ENCODE peak calls at places on chromosomes 1 and 21, in six cellular contexts. V is K562, X is Peyer's patch, Y is OCI-LY7, W is mucosa of descending colon, C is IMR-90. O is an unnamed sample.
A peak's percentile ranks its signal among the peaks of the same experiment; 100 is the strongest.

GRCh38 chr21:45363921-45364463 is 41.0 kb upstream of the COL18A1 start:
- DNase-seq in C (peak; percentile 99), Y (no peak), X (peak; percentile 26), W (peak; percentile 73), V (peak; percentile 76), O (no peak)

GRCh38 chr1:53899206-53899628 is 5.2 kb downstream of the DIO1 start:
- DNase-seq in C (peak; percentile 69), X (no peak), V (no peak), Y (no peak), W (no peak), O (no peak)

GRCh38 chr1:109877320-109877771 is 33.3 kb upstream of the CSF1 start:
- DNase-seq in V (peak; percentile 47), X (no peak), W (peak; percentile 68), Y (no peak), C (peak; percentile 94), O (no peak)

GRCh38 chr1:210754931-210755670 is 378.8 kb downstream of the KCNH1 start:
- DNase-seq in Y (no peak), C (no peak), X (no peak), W (no peak), V (no peak), O (no peak)

GRCh38 chr1:67476906-67477305 is 46.7 kb upstream of the SERBP1 start:
- DNase-seq in C (no peak), X (no peak), Y (no peak), V (no peak), W (no peak), O (no peak)

GRCh38 chr1:108880850-108881249 is 4.1 kb downstream of the GPSM2 start:
- DNase-seq in C (peak; percentile 23), W (no peak), X (no peak), Y (no peak), V (no peak), O (no peak)

GRCh38 chr1:212477680-212478466 is 45.2 kb downstream of the NENF start:
- DNase-seq in W (no peak), V (no peak), C (no peak), Y (no peak), X (no peak), O (peak; percentile 17)

GRCh38 chr1:7220712-7221252 is 435.5 kb downstream of the CAMTA1 start:
- DNase-seq in W (peak; percentile 15), Y (no peak), C (no peak), X (no peak), V (no peak), O (no peak)

GRCh38 chr21:28922368-28922767 is 70.3 kb downstream of the LTN1 start:
- DNase-seq in V (no peak), C (no peak), W (no peak), Y (no peak), X (no peak), O (no peak)

GRCh38 chr1:116127848-116128540 is 16.8 kb downstream of the MAB21L3 start:
- DNase-seq in W (no peak), V (no peak), C (no peak), X (no peak), Y (no peak), O (no peak)

GRCh38 chr1:98794196-98794886 is 132.8 kb downstream of the SNX7 start:
- DNase-seq in C (peak; percentile 72), V (peak; percentile 19), X (peak; percentile 33), W (no peak), Y (peak; percentile 58), O (peak; percentile 60)

GRCh38 chr1:114334297-114334696 is 176.7 kb downstream of the TRIM33 start:
- DNase-seq in V (no peak), W (no peak), Y (no peak), X (no peak), C (no peak), O (no peak)

GRCh38 chr1:95039360-95040031 is 33.3 kb downstream of the ALG14 start:
- DNase-seq in C (peak; percentile 36), V (no peak), X (no peak), W (no peak), Y (no peak), O (no peak)

GRCh38 chr1:95040032-95040525 is 32.7 kb downstream of the ALG14 start:
- DNase-seq in X (no peak), V (no peak), W (no peak), Y (no peak), C (no peak), O (no peak)

GRCh38 chr1:95043141-95043980 is 29.4 kb downstream of the ALG14 start:
- DNase-seq in Y (peak; percentile 83), W (peak; percentile 73), X (peak; percentile 81), V (peak; percentile 77), C (peak; percentile 86), O (peak; percentile 55)

GRCh38 chr1:95041491-95042165 is 31.1 kb downstream of the ALG14 start:
- DNase-seq in X (no peak), V (peak; percentile 19), Y (peak; percentile 57), W (no peak), C (peak; percentile 92), O (no peak)

GRCh38 chr1:95042286-95042685 is 30.5 kb downstream of the ALG14 start:
- DNase-seq in W (no peak), X (no peak), V (no peak), Y (no peak), C (peak; percentile 32), O (no peak)
- H3K4me3 ChIP-seq in W (no peak overlapping the region), X (no peak overlapping the region), V (no peak overlapping the region), Y (no peak overlapping the region), C (no peak overlapping the region), O (no peak overlapping the region)

GRCh38 chr1:71908871-71909390 is 373.4 kb downstream of the NEGR1 start:
- DNase-seq in V (no peak), W (no peak), Y (no peak), X (no peak), C (no peak), O (no peak)
- H3K36me3 ChIP-seq in V (no peaks in the 10 kb centered on the region), W (no peaks in the 10 kb centered on the region), Y (no peaks in the 10 kb centered on the region), X (no peaks in the 10 kb centered on the region), C (no peaks in the 10 kb centered on the region), O (no peaks in the 10 kb centered on the region)

DNA sequence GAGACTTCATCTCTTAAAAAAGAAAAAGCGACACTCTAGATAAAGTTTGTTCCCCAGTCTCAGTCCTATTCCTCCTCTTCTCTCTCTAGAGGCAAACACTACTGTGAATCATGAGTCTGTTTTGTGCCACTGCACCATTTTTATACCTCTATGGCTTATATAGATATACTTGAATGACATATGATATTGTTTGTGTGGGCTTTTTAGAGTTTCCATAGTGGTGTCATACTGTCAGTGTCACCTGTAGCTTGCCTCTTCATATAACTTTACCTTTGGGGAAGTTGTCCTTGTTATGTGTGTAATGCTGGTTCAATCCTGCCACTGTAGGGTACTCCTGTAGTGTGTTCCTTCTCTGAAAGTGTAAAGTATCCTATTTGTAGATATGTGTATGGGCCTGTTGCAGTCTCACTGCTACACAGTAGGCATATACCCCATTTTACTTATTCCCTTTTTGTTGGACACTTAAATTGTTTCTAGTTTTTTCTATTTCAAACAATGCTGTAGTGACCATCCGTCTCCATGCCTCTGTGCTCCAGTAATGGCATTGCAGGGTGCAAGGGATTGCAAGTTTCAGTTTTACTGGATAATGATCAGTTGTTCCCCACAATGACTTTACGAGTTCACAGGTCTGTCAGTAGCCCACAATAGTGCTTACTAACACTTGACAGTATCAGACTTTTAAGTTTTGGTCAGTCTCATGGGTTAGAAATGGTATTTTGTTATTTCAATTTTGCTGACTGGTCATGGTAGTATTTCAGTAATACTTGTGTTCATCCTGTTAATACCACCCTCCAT is 2.7 kb downstream of the PRMT2 start:
- DNase-seq in C (no peak), W (no peak), Y (no peak), X (no peak), V (no peak), O (no peak)
- H3K4me3 ChIP-seq in C (no peak overlapping the region), W (no peak overlapping the region), Y (no peak overlapping the region), X (no peak overlapping the region), V (peak overlapping the region; percentile 8), O (peak overlapping the region; percentile 44)

GRCh38 chr1:26259578-26259977 is 20.3 kb upstream of the SH3BGRL3 start:
- DNase-seq in W (no peak), V (no peak), C (no peak), X (no peak), Y (no peak), O (no peak)

GRCh38 chr1:26259005-26259404 is 20.9 kb upstream of the SH3BGRL3 start:
- DNase-seq in C (no peak), Y (no peak), W (no peak), X (no peak), V (no peak), O (no peak)

GRCh38 chr1:26252718-26253117 is 18.7 kb downstream of the CEP85 start:
- DNase-seq in V (no peak), W (no peak), Y (no peak), X (no peak), C (no peak), O (no peak)

GRCh38 chr1:26254404-26254803 is 20.4 kb downstream of the CEP85 start:
- DNase-seq in X (no peak), C (peak; percentile 4), V (no peak), W (no peak), Y (no peak), O (no peak)
- H3K36me3 ChIP-seq in X (peaks cover 26% of the 10 kb centered on the region), C (peaks cover 10% of the 10 kb centered on the region), V (peaks cover 91% of the 10 kb centered on the region), W (peaks cover 2% of the 10 kb centered on the region), Y (peaks cover 95% of the 10 kb centered on the region), O (peaks cover 23% of the 10 kb centered on the region)